ENCODE peak calls at places on chromosomes 7 and 10, in eight cellular contexts. J is glutamatergic neuron, H is pulmonary artery endothelial cell, R is GF-D8, B is transverse colon, Q is smooth muscle cell of the brain vasculature, S is KBM-7, U is stomach. G is an unnamed sample.

GRCh38 chr10:15172306-15172840 is 3.9 kb upstream of the NMT2 start:
- DNase-seq in H (no peak), R (no peak), B (no peak), Q (no peak), S (no peak), U (no peak), J (no peak), G (no peak)

GRCh38 chr7:27167170-27167505 is 1.8 kb upstream of the HOXA9 start:
- DNase-seq in R (peak; percentile 90), Q (no peak), J (peak; percentile 9), S (peak; percentile 86), B (no peak), U (no peak), H (no peak), G (no peak)

GRCh38 chr7:108603922-108604684 is 34.4 kb downstream of the DNAJB9 start:
- DNase-seq in R (no peak), J (no peak), B (no peak), U (no peak), S (no peak), Q (no peak), H (no peak), G (no peak)

GRCh38 chr10:125605167-125605566 is 77.8 kb downstream of the TEX36 start:
- DNase-seq in H (no peak), S (no peak), U (no peak), Q (no peak), J (no peak), B (no peak), R (no peak), G (no peak)

GRCh38 chr7:41624818-41625217 is 78.1 kb downstream of the INHBA start:
- DNase-seq in H (no peak), S (no peak), B (no peak), R (no peak), J (no peak), U (no peak), Q (no peak), G (no peak)

GRCh38 chr10:44383749-44384600 is 922 bp downstream of the CXCL12 start:
- DNase-seq in H (no peak), U (peak; percentile 24), J (peak; percentile 55), R (no peak), S (no peak), Q (no peak), B (no peak), G (no peak)

GRCh38 chr7:142711722-142712616 is 37.3 kb upstream of the PRSS1 start:
- DNase-seq in S (peak; percentile 38), R (peak; percentile 38), Q (no peak), U (no peak), J (no peak), H (no peak), B (no peak), G (peak; percentile 42)

GRCh38 chr10:5450605-5451384 is 38.4 kb downstream of the NET1 start:
- DNase-seq in B (no peak), R (no peak), S (no peak), Q (no peak), U (no peak), J (no peak), H (no peak), G (no peak)

GRCh38 chr7:143172354-143172753 is 10.9 kb upstream of the TAS2R39 start:
- DNase-seq in J (no peak), H (no peak), B (peak; percentile 66), R (no peak), S (no peak), Q (no peak), U (peak; percentile 79), G (no peak)

GRCh38 chr7:139094596-139094995 is 14.9 kb downstream of the ZC3HAV1 start:
- DNase-seq in J (no peak), R (no peak), B (no peak), S (no peak), Q (peak; percentile 51), H (no peak), U (no peak), G (no peak)

GRCh38 chr10:115624448-115624847 is 531.3 kb downstream of the ATRNL1 start:
- DNase-seq in J (no peak), H (no peak), U (no peak), B (no peak), Q (no peak), R (no peak), S (no peak), G (no peak)

GRCh38 chr7:121931149-121931922 is 58.4 kb downstream of the PTPRZ1 start:
- DNase-seq in B (no peak), R (no peak), S (no peak), H (no peak), Q (no peak), J (no peak), U (no peak), G (no peak)

GRCh38 chr7:69889338-69890080 is 291.2 kb downstream of the AUTS2 start:
- DNase-seq in U (no peak), S (no peak), Q (no peak), B (no peak), H (no peak), R (no peak), J (no peak), G (no peak)

GRCh38 chr10:188546-188945 is 53.3 kb downstream of the ZMYND11 start:
- DNase-seq in B (no peak), U (no peak), Q (no peak), R (no peak), H (no peak), S (no peak), J (no peak), G (no peak)

GRCh38 chr7:7136423-7136822 is 45.9 kb upstream of the C1GALT1 start:
- DNase-seq in R (no peak), U (no peak), H (no peak), S (no peak), J (no peak), B (no peak), Q (no peak), G (no peak)

GRCh38 chr7:102415685-102416225 is 17.6 kb upstream of the ORAI2 start:
- DNase-seq in S (peak; percentile 29), R (no peak), Q (no peak), H (no peak), U (no peak), J (no peak), B (peak; percentile 38), G (no peak)

GRCh38 chr7:48126037-48126436 is 37.0 kb downstream of the UPP1 start:
- DNase-seq in R (no peak), S (no peak), B (no peak), J (no peak), H (no peak), Q (no peak), U (no peak), G (no peak)

G was measured in WERI-Rb-1.